ENCODE peak calls at places on chromosomes 11 and 22, in eight cellular contexts. V is cardiac muscle cell, W is WTC11, J is fibroblast of pulmonary artery, X is GM20000, H is neural progenitor cell, S is AG10803, Y is CD14-positive monocyte. C is an unnamed sample.

GRCh38 chr11:113331988-113332387 is 17.6 kb downstream of the TTC12 start:
- DNase-seq in V (no peak), W (no peak), J (no peak), X (no peak), H (no peak), S (peak; percentile 30), Y (no peak), C (no peak)

GRCh38 chr11:22875869-22876473 is 15.7 kb upstream of the CCDC179 start:
- DNase-seq in V (peak; percentile 88), W (peak; percentile 44), J (peak; percentile 92), X (peak; percentile 67), H (peak; percentile 85), S (peak; percentile 82), Y (no peak), C (peak; percentile 72)

GRCh38 chr22:46339956-46340355 is 4.4 kb downstream of the TRMU start:
- DNase-seq in V (no peak), W (no peak), J (no peak), X (no peak), H (no peak), S (no peak), Y (peak; percentile 11), C (no peak)

GRCh38 chr11:63933459-63933858 is 5.3 kb upstream of the NAA40 start:
- DNase-seq in V (peak; percentile 19), W (no peak), J (no peak), X (no peak), H (no peak), S (peak; percentile 59), Y (no peak), C (no peak)

GRCh38 chr22:29689872-29690213 is 30.0 kb upstream of the CABP7 start:
- DNase-seq in V (peak; percentile 67), W (peak; percentile 86), J (peak; percentile 63), X (no peak), H (peak; percentile 84), S (peak; percentile 47), Y (no peak), C (peak; percentile 60)

GRCh38 chr11:13091373-13091772 is 82.3 kb downstream of the RASSF10 start:
- DNase-seq in V (no peak), W (no peak), J (no peak), X (no peak), H (no peak), S (no peak), Y (no peak), C (no peak)

GRCh38 chr11:131025020-131025419 is 108.7 kb upstream of the SNX19 start:
- DNase-seq in V (peak; percentile 63), W (peak; percentile 28), J (peak; percentile 63), X (peak; percentile 16), H (peak; percentile 61), S (peak; percentile 56), Y (no peak), C (no peak)

GRCh38 chr22:23389271-23390071 is 190.6 kb downstream of the IGLL1 start:
- DNase-seq in V (no peak), W (peak; percentile 23), J (no peak), X (no peak), H (peak; percentile 56), S (no peak), Y (no peak), C (no peak)

GRCh38 chr22:48752451-48753380 is 1075.0 kb downstream of the BRD1 start:
- DNase-seq in V (no peak), W (no peak), J (no peak), X (peak; percentile 24), H (no peak), S (no peak), Y (no peak), C (no peak)

GRCh38 chr11:75797116-75797515 is 17.9 kb upstream of the UVRAG start:
- DNase-seq in V (no peak), W (no peak), J (no peak), X (no peak), H (no peak), S (no peak), Y (peak; percentile 44), C (no peak)

GRCh38 chr22:19105867-19106802 is 16.1 kb downstream of the DGCR2 start:
- DNase-seq in V (no peak), W (peak; percentile 45), J (no peak), X (no peak), H (peak; percentile 47), S (no peak), Y (no peak), C (no peak)
- TF ChIP-seq CTCF in V (no peak), W (no peak), J (peak; percentile 28), X (no peak), H (peak; percentile 32), S (no peak), Y (peak; percentile 46), C (peak; percentile 24)

DNA sequence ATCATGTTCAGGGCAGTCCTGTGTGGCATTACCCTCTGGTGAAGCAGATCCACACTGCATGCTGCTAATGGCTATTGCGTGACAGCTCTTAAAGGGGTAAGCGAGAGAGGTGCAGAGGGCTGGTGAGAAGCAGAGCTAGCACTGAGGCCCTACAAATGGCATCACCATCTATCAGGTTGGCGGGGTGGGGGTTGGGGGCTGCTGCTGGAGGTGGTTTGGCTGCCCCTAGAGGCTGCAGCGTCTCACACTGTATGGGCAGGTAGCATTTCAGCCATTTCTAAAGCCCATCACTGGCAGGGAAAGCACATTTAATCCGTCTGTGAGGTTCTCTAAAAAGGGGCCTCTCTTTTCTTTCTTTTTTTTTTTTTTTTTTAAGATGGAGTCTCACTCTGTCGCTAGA is 16.8 kb upstream of the TMA7B start:
- DNase-seq in V (no peak), W (peak; percentile 70), J (no peak), X (no peak), H (peak; percentile 61), S (no peak), Y (no peak), C (no peak)
- TF ChIP-seq CTCF in V (no peak), W (peak; percentile 13), J (peak; percentile 0), X (no peak), H (peak; percentile 46), S (no peak), Y (no peak), C (no peak)

DNA sequence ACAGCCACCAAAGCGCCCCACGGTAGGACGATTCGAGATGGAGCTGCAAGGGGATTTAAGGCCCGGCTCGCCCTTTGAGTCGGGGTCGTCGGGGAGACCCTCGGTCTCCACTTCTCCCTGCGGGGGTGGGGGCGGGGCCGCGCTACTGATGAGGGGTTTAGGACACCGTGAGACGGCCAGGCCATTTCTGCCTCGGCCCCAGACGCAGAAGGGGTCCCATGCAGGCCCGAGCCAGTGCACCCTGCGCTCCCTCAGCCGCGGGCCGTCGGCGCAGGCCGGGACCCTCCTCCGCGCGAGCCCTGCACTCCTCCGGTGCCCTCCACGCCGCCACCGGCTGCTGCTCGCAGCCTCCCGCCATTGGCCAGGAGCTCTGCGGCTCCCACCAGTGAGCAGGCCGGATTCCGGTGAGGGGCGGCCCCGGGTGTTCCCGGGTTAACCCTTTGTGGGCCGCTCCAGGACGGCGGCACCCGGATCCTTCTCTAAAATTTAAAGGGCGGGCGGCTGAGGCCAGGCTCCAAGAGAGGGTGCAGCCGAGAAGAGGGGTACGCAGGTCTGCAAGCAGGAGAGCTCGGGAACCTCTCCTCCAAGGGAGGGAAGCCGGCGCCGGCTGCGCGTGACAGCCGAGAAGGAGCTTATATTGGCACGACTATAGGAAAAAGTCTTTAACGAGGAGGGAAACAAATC is 18.0 kb downstream of the CREB3L1 start:
- DNase-seq in V (peak; percentile 85), W (peak; percentile 90), J (peak; percentile 75), X (peak; percentile 86), H (peak; percentile 95), S (peak; percentile 75), Y (no peak), C (no peak)
- TF ChIP-seq CTCF in V (no peak), W (no peak), J (no peak), X (no peak), H (no peak), S (no peak), Y (no peak), C (no peak)

GRCh38 chr11:33835143-33835878 is 56.6 kb downstream of the LMO2 start:
- DNase-seq in V (peak; percentile 66), W (no peak), J (peak; percentile 70), X (no peak), H (no peak), S (peak; percentile 82), Y (no peak), C (no peak)
- TF ChIP-seq CTCF in V (peak; percentile 23), W (no peak), J (peak; percentile 25), X (no peak), H (peak; percentile 18), S (peak; percentile 54), Y (peak; percentile 42), C (peak; percentile 15)

DNA sequence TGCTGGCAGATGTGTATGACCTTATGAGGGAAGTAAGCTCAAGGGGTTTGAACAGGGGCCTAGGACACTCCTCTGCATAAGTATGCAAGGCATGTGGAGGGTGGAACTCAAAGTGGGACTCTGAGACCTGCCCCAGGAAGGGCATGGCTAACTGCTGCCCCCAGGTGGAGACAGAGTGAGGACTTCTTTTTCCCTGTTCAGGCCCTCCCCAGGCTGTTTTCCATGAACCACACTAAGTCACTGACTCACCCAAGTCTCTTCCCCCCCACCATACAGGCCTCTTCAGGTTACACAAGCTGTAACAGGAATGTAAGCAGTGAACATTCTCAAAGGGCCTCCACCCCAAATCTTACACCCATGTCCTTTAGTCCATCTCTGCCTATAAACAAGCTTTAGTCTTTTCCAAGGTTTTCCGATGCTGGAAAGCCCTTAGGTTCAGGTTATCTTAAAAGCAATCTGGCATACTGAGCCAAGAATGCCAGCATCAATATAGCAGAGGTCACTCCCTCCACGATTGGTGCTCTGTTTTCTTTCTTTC is 13.1 kb downstream of the EEF1G start:
- DNase-seq in V (peak; percentile 98), W (peak; percentile 96), J (peak; percentile 98), X (peak; percentile 22), H (peak; percentile 91), S (peak; percentile 99), Y (peak; percentile 91), C (peak; percentile 97)
- TF ChIP-seq CTCF in V (peak; percentile 92), W (peak; percentile 61), J (peak; percentile 94), X (peak; percentile 52), H (peak; percentile 78), S (peak; percentile 95), Y (peak; percentile 78), C (peak; percentile 89)

DNA sequence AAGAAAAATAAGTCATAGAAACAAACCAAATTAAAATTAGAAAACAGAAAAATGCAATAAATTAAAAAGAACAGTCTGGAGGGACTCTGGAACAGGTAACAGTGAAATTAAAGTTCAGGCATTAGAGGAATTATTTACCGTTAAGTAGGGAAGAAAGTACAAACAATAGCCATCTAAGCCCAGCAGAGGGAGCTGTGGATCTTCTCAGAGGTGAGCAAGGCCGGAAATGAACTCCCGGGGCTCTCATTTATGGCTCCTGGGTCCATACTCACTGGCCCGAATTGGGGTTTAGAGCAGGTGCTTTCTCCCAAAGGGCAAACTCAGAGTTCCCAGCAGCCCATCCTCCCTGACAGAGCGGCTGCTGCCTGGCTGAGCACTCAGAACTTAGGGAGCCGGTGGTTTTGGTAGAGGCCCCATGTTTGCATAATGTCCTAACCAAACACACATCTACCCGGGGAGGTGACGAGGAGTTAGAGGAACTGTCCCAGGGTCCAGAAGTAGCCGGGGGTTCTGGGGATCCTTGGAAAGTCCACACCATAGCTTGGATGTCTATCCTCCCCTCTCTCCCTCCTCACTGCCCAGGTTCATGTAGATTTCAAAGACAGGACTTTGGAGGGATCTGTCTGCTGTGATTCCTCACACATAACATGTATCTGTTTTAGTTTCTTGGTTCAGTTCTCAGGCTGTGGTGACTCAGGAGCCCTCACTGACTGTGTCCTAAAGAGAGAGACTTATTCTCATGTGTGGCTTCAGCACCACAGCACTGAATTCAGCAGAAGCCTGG is 87.7 kb upstream of the VPREB1 start:
- DNase-seq in V (peak; percentile 80), W (peak; percentile 63), J (peak; percentile 78), X (peak; percentile 79), H (peak; percentile 82), S (peak; percentile 75), Y (peak; percentile 68), C (peak; percentile 65)
- TF ChIP-seq CTCF in V (peak; percentile 80), W (peak; percentile 58), J (peak; percentile 76), X (peak; percentile 55), H (peak; percentile 83), S (peak; percentile 81), Y (peak; percentile 84), C (peak; percentile 67)

GRCh38 chr11:38667359-38667758 is 2069.3 kb upstream of the RAG2 start:
- DNase-seq in V (no peak), W (no peak), J (no peak), X (no peak), H (no peak), S (no peak), Y (no peak), C (no peak)
- TF ChIP-seq CTCF in V (no peak), W (no peak), J (no peak), X (no peak), H (no peak), S (no peak), Y (no peak), C (no peak)

C was measured in Calu3.